ENCODE peak calls at places on chromosomes 1 and 21, in seven cellular contexts. B, M, T, N, X, K and L are unnamed samples.

GRCh38 chr1:6967431-6968079 is 182.3 kb downstream of the CAMTA1 start:
- DNase-seq in B (no peak), M (no peak), T (no peak), N (no peak), X (no peak), K (no peak), L (no peak)

GRCh38 chr1:10625554-10625953 is 150.8 kb downstream of the PEX14 start:
- DNase-seq in B (no peak), M (no peak), T (no peak), N (no peak), X (no peak), K (peak; percentile 68), L (no peak)

GRCh38 chr1:21685944-21686678 is 17.0 kb upstream of the RAP1GAP start:
- DNase-seq in B (no peak), M (no peak), T (no peak), N (no peak), X (no peak), K (no peak), L (no peak)

GRCh38 chr21:33308586-33309490 is 15.9 kb upstream of the IFNAR1 start:
- DNase-seq in B (no peak), M (no peak), T (peak; percentile 98), N (no peak), X (no peak), K (peak; percentile 47), L (peak; percentile 88)

GRCh38 chr1:113396585-113396984 is 6.3 kb downstream of the MAGI3 start:
- DNase-seq in B (peak; percentile 64), M (no peak), T (no peak), N (peak; percentile 70), X (no peak), K (no peak), L (no peak)

GRCh38 chr1:201260648-201261311 is 22.5 kb upstream of the PKP1 start:
- DNase-seq in B (no peak), M (no peak), T (no peak), N (no peak), X (no peak), K (no peak), L (no peak)

GRCh38 chr1:150869683-150870082 is 6.7 kb downstream of the ARNT start:
- DNase-seq in B (no peak), M (peak; percentile 20), T (no peak), N (no peak), X (no peak), K (no peak), L (no peak)

GRCh38 chr1:170765712-170766330 is 101.9 kb downstream of the PRRX1 start:
- DNase-seq in B (peak; percentile 21), M (peak; percentile 41), T (no peak), N (peak; percentile 7), X (no peak), K (no peak), L (no peak)

GRCh38 chr21:43604505-43605204 is 54.6 kb downstream of the HSF2BP start:
- DNase-seq in B (no peak), M (no peak), T (no peak), N (no peak), X (no peak), K (no peak), L (no peak)

GRCh38 chr21:42193131-42193671 is 25.7 kb upstream of the ABCG1 start:
- DNase-seq in B (no peak), M (no peak), T (no peak), N (no peak), X (no peak), K (no peak), L (no peak)

GRCh38 chr21:31444061-31444460 is 100.0 kb upstream of the TIAM1 start:
- DNase-seq in B (no peak), M (no peak), T (no peak), N (no peak), X (no peak), K (no peak), L (no peak)

GRCh38 chr1:203913045-203913444 is 51.6 kb downstream of the SNRPE start:
- DNase-seq in B (no peak), M (no peak), T (no peak), N (no peak), X (no peak), K (no peak), L (no peak)

GRCh38 chr1:161932668-161933067 is 91.0 kb downstream of the OLFML2B start:
- DNase-seq in B (no peak), M (no peak), T (no peak), N (no peak), X (no peak), K (no peak), L (no peak)

GRCh38 chr1:1161078-1161682 is 12.5 kb upstream of the TTLL10 start:
- DNase-seq in B (no peak), M (no peak), T (no peak), N (no peak), X (no peak), K (no peak), L (no peak)

GRCh38 chr1:232127190-232127589 is 500.6 kb downstream of the DISC1 start:
- DNase-seq in B (peak; percentile 29), M (no peak), T (no peak), N (peak; percentile 71), X (no peak), K (no peak), L (no peak)

GRCh38 chr1:181587870-181588438 is 104.6 kb downstream of the CACNA1E start:
- DNase-seq in B (no peak), M (peak; percentile 67), T (no peak), N (no peak), X (peak; percentile 46), K (peak; percentile 29), L (no peak)

GRCh38 chr1:64302971-64303370 is 99.5 kb downstream of the UBE2U start:
- DNase-seq in B (no peak), M (no peak), T (no peak), N (no peak), X (no peak), K (no peak), L (no peak)

GRCh38 chr1:23449918-23450317 is 25.4 kb upstream of the TCEA3 start:
- DNase-seq in B (no peak), M (no peak), T (no peak), N (no peak), X (no peak), K (no peak), L (no peak)

GRCh38 chr1:202697038-202697437 is 13.2 kb downstream of the SYT2 start:
- DNase-seq in B (no peak), M (peak; percentile 53), T (no peak), N (peak; percentile 20), X (no peak), K (no peak), L (no peak)

GRCh38 chr1:9603766-9604753 is 15.3 kb downstream of the TMEM201 start:
- DNase-seq in B (no peak), M (no peak), T (no peak), N (no peak), X (no peak), K (peak; percentile 95), L (no peak)
- TF ChIP-seq CTCF in B (no peak), M (no peak), T (no peak), N (no peak), X (no peak), K (no peak), L (no peak)

DNA sequence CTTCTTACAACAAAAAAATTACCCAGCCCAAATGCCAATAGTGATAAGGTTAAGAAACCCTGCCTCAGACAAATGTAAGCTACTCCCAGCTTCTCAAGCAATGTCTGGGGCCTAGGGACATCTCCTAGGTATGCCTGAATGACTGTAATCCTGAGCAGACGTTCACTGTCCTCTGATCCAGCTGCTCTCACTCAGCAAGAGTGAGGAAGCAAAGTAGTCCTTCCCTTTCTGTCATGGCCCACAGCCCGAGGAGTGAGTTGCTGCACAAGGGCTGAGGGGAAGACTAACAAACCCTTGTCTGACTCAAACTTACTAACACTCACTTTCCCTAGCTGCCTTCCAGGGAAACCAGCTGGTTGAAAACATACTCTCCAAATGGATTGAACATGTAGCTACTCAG is 124.9 kb upstream of the TNFSF4 start:
- DNase-seq in B (no peak), M (no peak), T (no peak), N (no peak), X (no peak), K (no peak), L (peak; percentile 28)
- TF ChIP-seq REST in B (no peak), M (no peak), T (no peak), N (no peak), X (no peak), K (no peak), L (no peak)

DNA sequence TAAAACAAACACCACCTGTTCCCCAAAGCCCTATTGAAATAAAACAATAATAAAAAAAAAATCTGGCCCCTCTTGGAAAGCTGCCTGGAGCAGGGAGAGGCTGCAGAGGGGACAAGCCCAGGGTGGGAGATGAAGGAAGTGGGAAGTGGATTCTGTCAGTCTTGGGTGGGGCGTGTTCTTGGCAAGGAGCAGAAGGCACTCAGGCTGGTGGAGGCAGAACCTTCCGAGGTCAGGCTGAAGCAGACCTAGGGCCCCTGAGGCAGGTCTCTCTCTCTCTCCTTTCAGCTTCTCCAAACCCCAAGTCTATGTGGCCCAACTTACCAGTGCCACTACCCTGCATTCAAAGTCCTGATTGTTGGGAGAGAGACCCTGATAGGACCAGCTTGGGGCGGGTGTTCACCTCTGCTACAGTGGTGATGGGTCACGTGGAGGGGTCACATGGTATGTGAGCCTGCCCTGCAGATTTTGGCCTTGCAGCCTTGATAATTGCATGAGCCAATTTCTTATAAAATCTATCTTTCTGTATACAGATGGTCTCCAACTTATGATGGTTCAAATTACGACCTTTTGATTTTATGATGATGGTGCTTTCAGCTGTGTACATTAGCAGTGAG is 145.4 kb upstream of the C1orf174 start:
- DNase-seq in B (no peak), M (no peak), T (no peak), N (no peak), X (no peak), K (no peak), L (no peak)
- H3K4me3 ChIP-seq in B (no peak overlapping the region), M (no peak overlapping the region), T (no peak overlapping the region), N (no peak overlapping the region), X (no peak overlapping the region), K (no peak overlapping the region), L (no peak overlapping the region)

DNA sequence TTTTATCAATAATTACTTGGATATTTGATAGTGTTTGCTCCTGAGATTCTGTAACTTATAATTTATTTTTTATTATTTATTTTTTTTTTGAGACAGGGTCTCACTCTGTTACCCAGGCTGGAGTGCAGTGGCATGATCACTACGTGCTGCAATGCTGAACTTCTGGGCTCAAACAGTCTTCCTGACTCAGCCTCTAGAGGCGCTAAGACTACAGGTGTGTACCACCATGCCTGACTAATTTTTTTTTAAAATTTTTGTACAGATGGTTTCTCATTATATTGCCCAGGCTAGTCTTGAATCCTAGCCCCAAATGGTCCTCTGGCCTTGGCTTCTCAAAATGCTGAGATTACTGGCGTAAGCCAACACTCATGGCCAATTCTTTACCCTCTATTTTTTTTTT is 845.5 kb upstream of the ADGRL4 start:
- DNase-seq in B (peak; percentile 10), M (peak; percentile 55), T (no peak), N (no peak), X (no peak), K (no peak), L (no peak)
- TF ChIP-seq CTCF in B (peak; percentile 46), M (peak; percentile 61), T (no peak), N (peak; percentile 7), X (no peak), K (no peak), L (no peak)

GRCh38 chr1:151945725-151946365 is 36.5 kb upstream of the THEM4 start:
- DNase-seq in B (peak; percentile 93), M (peak; percentile 93), T (no peak), N (peak; percentile 97), X (peak; percentile 79), K (peak; percentile 40), L (peak; percentile 87)
- TF ChIP-seq REST in B (no peak), M (no peak), T (no peak), N (no peak), X (no peak), K (peak; percentile 14), L (no peak)